ENCODE peak calls at places on chromosomes 3 and 15, in ten cellular contexts. One of them, this sample, is unnamed.

GRCh38 chr3:136249091-136249490 is 1.0 kb upstream of the PCCB start:
- DNase-seq in NCI-H748 treated with DMSO at 0.1 percent for 48 hours: no peak
- DNase-seq in right cardiac atrium: no peak
- DNase-seq in GM10248: no peak
- DNase-seq in endothelial cell: no peak
- DNase-seq in left colon: no peak
- DNase-seq in stimulated activated CD4-positive, alpha-beta T cell treated with anti-CD3 and anti-CD28 coated beads, Interleukin-15, amount 100 ng/mL, for 48 hours: no peak
- DNase-seq in WTC11: no peak
- DNase-seq in lower lobe of right lung: no peak
- DNase-seq in NAMALWA: no peak
- DNase-seq in this sample: no peak

GRCh38 chr3:89186446-89186845 is 79.0 kb downstream of the EPHA3 start:
- DNase-seq in WTC11: no peak
- DNase-seq in endothelial cell: no peak
- DNase-seq in NCI-H748 treated with DMSO at 0.1 percent for 48 hours: no peak
- DNase-seq in left colon: no peak
- DNase-seq in GM10248: no peak
- DNase-seq in lower lobe of right lung: no peak
- DNase-seq in NAMALWA: no peak
- DNase-seq in right cardiac atrium: no peak
- DNase-seq in stimulated activated CD4-positive, alpha-beta T cell treated with anti-CD3 and anti-CD28 coated beads, Interleukin-15, amount 100 ng/mL, for 48 hours: no peak
- DNase-seq in this sample: no peak

GRCh38 chr15:61871926-61872522 is 188.2 kb downstream of the VPS13C start:
- DNase-seq in NAMALWA: peak; percentile 46
- DNase-seq in left colon: no peak
- DNase-seq in lower lobe of right lung: no peak
- DNase-seq in GM10248: peak; percentile 17
- DNase-seq in stimulated activated CD4-positive, alpha-beta T cell treated with anti-CD3 and anti-CD28 coated beads, Interleukin-15, amount 100 ng/mL, for 48 hours: no peak
- DNase-seq in endothelial cell: no peak
- DNase-seq in right cardiac atrium: no peak
- DNase-seq in WTC11: no peak
- DNase-seq in NCI-H748 treated with DMSO at 0.1 percent for 48 hours: peak; percentile 5
- DNase-seq in this sample: peak; percentile 32

GRCh38 chr15:76098685-76099084 is 38.9 kb downstream of the TMEM266 start:
- DNase-seq in NCI-H748 treated with DMSO at 0.1 percent for 48 hours: no peak
- DNase-seq in WTC11: no peak
- DNase-seq in NAMALWA: no peak
- DNase-seq in endothelial cell: no peak
- DNase-seq in stimulated activated CD4-positive, alpha-beta T cell treated with anti-CD3 and anti-CD28 coated beads, Interleukin-15, amount 100 ng/mL, for 48 hours: no peak
- DNase-seq in lower lobe of right lung: no peak
- DNase-seq in right cardiac atrium: no peak
- DNase-seq in left colon: no peak
- DNase-seq in GM10248: no peak
- DNase-seq in this sample: no peak

GRCh38 chr15:68303560-68304436 is 26.3 kb downstream of the FEM1B start:
- DNase-seq in NAMALWA: no peak
- DNase-seq in endothelial cell: no peak
- DNase-seq in WTC11: no peak
- DNase-seq in stimulated activated CD4-positive, alpha-beta T cell treated with anti-CD3 and anti-CD28 coated beads, Interleukin-15, amount 100 ng/mL, for 48 hours: no peak
- DNase-seq in NCI-H748 treated with DMSO at 0.1 percent for 48 hours: no peak
- DNase-seq in GM10248: peak; percentile 12
- DNase-seq in right cardiac atrium: no peak
- DNase-seq in left colon: no peak
- DNase-seq in lower lobe of right lung: no peak
- DNase-seq in this sample: no peak

GRCh38 chr3:122745365-122746021 is 48.1 kb downstream of the HSPBAP1 start:
- DNase-seq in right cardiac atrium: no peak
- DNase-seq in NAMALWA: no peak
- DNase-seq in NCI-H748 treated with DMSO at 0.1 percent for 48 hours: no peak
- DNase-seq in stimulated activated CD4-positive, alpha-beta T cell treated with anti-CD3 and anti-CD28 coated beads, Interleukin-15, amount 100 ng/mL, for 48 hours: no peak
- DNase-seq in left colon: no peak
- DNase-seq in GM10248: no peak
- DNase-seq in lower lobe of right lung: no peak
- DNase-seq in WTC11: no peak
- DNase-seq in endothelial cell: no peak
- DNase-seq in this sample: peak; percentile 92

GRCh38 chr15:71238926-71239325 is 123.7 kb downstream of the THSD4 start:
- DNase-seq in lower lobe of right lung: no peak
- DNase-seq in right cardiac atrium: no peak
- DNase-seq in stimulated activated CD4-positive, alpha-beta T cell treated with anti-CD3 and anti-CD28 coated beads, Interleukin-15, amount 100 ng/mL, for 48 hours: no peak
- DNase-seq in NCI-H748 treated with DMSO at 0.1 percent for 48 hours: no peak
- DNase-seq in WTC11: no peak
- DNase-seq in GM10248: no peak
- DNase-seq in NAMALWA: no peak
- DNase-seq in left colon: no peak
- DNase-seq in endothelial cell: no peak
- DNase-seq in this sample: no peak

GRCh38 chr3:107992976-107993684 is 97.7 kb downstream of the CD47 start:
- DNase-seq in NCI-H748 treated with DMSO at 0.1 percent for 48 hours: no peak
- DNase-seq in left colon: no peak
- DNase-seq in right cardiac atrium: no peak
- DNase-seq in stimulated activated CD4-positive, alpha-beta T cell treated with anti-CD3 and anti-CD28 coated beads, Interleukin-15, amount 100 ng/mL, for 48 hours: no peak
- DNase-seq in endothelial cell: no peak
- DNase-seq in NAMALWA: no peak
- DNase-seq in GM10248: no peak
- DNase-seq in lower lobe of right lung: peak; percentile 49
- DNase-seq in WTC11: no peak
- DNase-seq in this sample: peak; percentile 36

GRCh38 chr15:90539789-90540188 is 10.1 kb downstream of the CRTC3 start:
- DNase-seq in lower lobe of right lung: no peak
- DNase-seq in GM10248: no peak
- DNase-seq in NCI-H748 treated with DMSO at 0.1 percent for 48 hours: no peak
- DNase-seq in NAMALWA: no peak
- DNase-seq in stimulated activated CD4-positive, alpha-beta T cell treated with anti-CD3 and anti-CD28 coated beads, Interleukin-15, amount 100 ng/mL, for 48 hours: peak; percentile 41
- DNase-seq in WTC11: no peak
- DNase-seq in right cardiac atrium: peak; percentile 19
- DNase-seq in endothelial cell: no peak
- DNase-seq in left colon: no peak
- DNase-seq in this sample: no peak

GRCh38 chr15:45402955-45403892 is 24.9 kb upstream of the GATM start:
- DNase-seq in WTC11: peak; percentile 34
- DNase-seq in NAMALWA: peak; percentile 47
- DNase-seq in NCI-H748 treated with DMSO at 0.1 percent for 48 hours: no peak
- DNase-seq in right cardiac atrium: peak; percentile 69
- DNase-seq in left colon: peak; percentile 58
- DNase-seq in stimulated activated CD4-positive, alpha-beta T cell treated with anti-CD3 and anti-CD28 coated beads, Interleukin-15, amount 100 ng/mL, for 48 hours: peak; percentile 2
- DNase-seq in lower lobe of right lung: peak; percentile 69
- DNase-seq in GM10248: peak; percentile 44
- DNase-seq in endothelial cell: peak; percentile 50
- DNase-seq in this sample: peak; percentile 67

GRCh38 chr3:193711964-193712598 is 119.1 kb downstream of the OPA1 start:
- DNase-seq in NCI-H748 treated with DMSO at 0.1 percent for 48 hours: peak; percentile 88
- DNase-seq in NAMALWA: no peak
- DNase-seq in endothelial cell: no peak
- DNase-seq in stimulated activated CD4-positive, alpha-beta T cell treated with anti-CD3 and anti-CD28 coated beads, Interleukin-15, amount 100 ng/mL, for 48 hours: no peak
- DNase-seq in WTC11: no peak
- DNase-seq in left colon: no peak
- DNase-seq in GM10248: no peak
- DNase-seq in lower lobe of right lung: no peak
- DNase-seq in right cardiac atrium: no peak
- DNase-seq in this sample: no peak

GRCh38 chr3:113210608-113211369 is 568 bp upstream of the BOC start:
- DNase-seq in NAMALWA: no peak
- DNase-seq in lower lobe of right lung: no peak
- DNase-seq in WTC11: peak; percentile 42
- DNase-seq in stimulated activated CD4-positive, alpha-beta T cell treated with anti-CD3 and anti-CD28 coated beads, Interleukin-15, amount 100 ng/mL, for 48 hours: no peak
- DNase-seq in GM10248: no peak
- DNase-seq in NCI-H748 treated with DMSO at 0.1 percent for 48 hours: no peak
- DNase-seq in endothelial cell: no peak
- DNase-seq in right cardiac atrium: peak; percentile 71
- DNase-seq in left colon: no peak
- DNase-seq in this sample: peak; percentile 4

GRCh38 chr15:45468294-45468693 is 54.3 kb downstream of the SLC30A4 start:
- DNase-seq in NAMALWA: no peak
- DNase-seq in endothelial cell: no peak
- DNase-seq in NCI-H748 treated with DMSO at 0.1 percent for 48 hours: no peak
- DNase-seq in right cardiac atrium: no peak
- DNase-seq in left colon: no peak
- DNase-seq in lower lobe of right lung: no peak
- DNase-seq in WTC11: no peak
- DNase-seq in GM10248: no peak
- DNase-seq in stimulated activated CD4-positive, alpha-beta T cell treated with anti-CD3 and anti-CD28 coated beads, Interleukin-15, amount 100 ng/mL, for 48 hours: no peak
- DNase-seq in this sample: no peak

GRCh38 chr15:47718474-47719440 is 1.5 kb downstream of the SEMA6D start:
- DNase-seq in endothelial cell: peak; percentile 17
- DNase-seq in NCI-H748 treated with DMSO at 0.1 percent for 48 hours: peak; percentile 35
- DNase-seq in stimulated activated CD4-positive, alpha-beta T cell treated with anti-CD3 and anti-CD28 coated beads, Interleukin-15, amount 100 ng/mL, for 48 hours: no peak
- DNase-seq in WTC11: no peak
- DNase-seq in right cardiac atrium: peak; percentile 57
- DNase-seq in left colon: peak; percentile 44
- DNase-seq in GM10248: peak; percentile 28
- DNase-seq in lower lobe of right lung: no peak
- DNase-seq in NAMALWA: no peak
- DNase-seq in this sample: no peak

GRCh38 chr15:69557340-69558137 is 104.9 kb downstream of the RPLP1 start:
- DNase-seq in NCI-H748 treated with DMSO at 0.1 percent for 48 hours: peak; percentile 90
- DNase-seq in left colon: no peak
- DNase-seq in lower lobe of right lung: no peak
- DNase-seq in GM10248: no peak
- DNase-seq in WTC11: no peak
- DNase-seq in right cardiac atrium: no peak
- DNase-seq in NAMALWA: no peak
- DNase-seq in endothelial cell: no peak
- DNase-seq in stimulated activated CD4-positive, alpha-beta T cell treated with anti-CD3 and anti-CD28 coated beads, Interleukin-15, amount 100 ng/mL, for 48 hours: no peak
- DNase-seq in this sample: peak; percentile 93

GRCh38 chr3:162632672-162633071 is 1136.1 kb downstream of the OTOL1 start:
- DNase-seq in left colon: no peak
- DNase-seq in WTC11: no peak
- DNase-seq in GM10248: no peak
- DNase-seq in right cardiac atrium: no peak
- DNase-seq in NAMALWA: no peak
- DNase-seq in endothelial cell: no peak
- DNase-seq in lower lobe of right lung: no peak
- DNase-seq in NCI-H748 treated with DMSO at 0.1 percent for 48 hours: no peak
- DNase-seq in stimulated activated CD4-positive, alpha-beta T cell treated with anti-CD3 and anti-CD28 coated beads, Interleukin-15, amount 100 ng/mL, for 48 hours: no peak
- DNase-seq in this sample: peak; percentile 17

GRCh38 chr3:132405188-132405587 is 12.1 kb upstream of the DNAJC13 start:
- DNase-seq in GM10248: no peak
- DNase-seq in NAMALWA: no peak
- DNase-seq in stimulated activated CD4-positive, alpha-beta T cell treated with anti-CD3 and anti-CD28 coated beads, Interleukin-15, amount 100 ng/mL, for 48 hours: no peak
- DNase-seq in WTC11: no peak
- DNase-seq in endothelial cell: no peak
- DNase-seq in NCI-H748 treated with DMSO at 0.1 percent for 48 hours: no peak
- DNase-seq in left colon: no peak
- DNase-seq in right cardiac atrium: no peak
- DNase-seq in lower lobe of right lung: no peak
- DNase-seq in this sample: peak; percentile 2

GRCh38 chr3:186998937-186999368 is 68.6 kb downstream of the ST6GAL1 start:
- DNase-seq in right cardiac atrium: no peak
- DNase-seq in left colon: no peak
- DNase-seq in NAMALWA: no peak
- DNase-seq in lower lobe of right lung: no peak
- DNase-seq in WTC11: peak; percentile 81
- DNase-seq in endothelial cell: peak; percentile 13
- DNase-seq in stimulated activated CD4-positive, alpha-beta T cell treated with anti-CD3 and anti-CD28 coated beads, Interleukin-15, amount 100 ng/mL, for 48 hours: no peak
- DNase-seq in NCI-H748 treated with DMSO at 0.1 percent for 48 hours: no peak
- DNase-seq in GM10248: no peak
- DNase-seq in this sample: no peak

This sample was measured in iris pigment epithelial cell.